ENCODE peak calls at places on chromosomes 5 and 9, in six cellular contexts. C is A549, L is transverse colon, T is tibial nerve, U is sigmoid colon, S is SK-N-SH. Y is an unnamed sample.

GRCh38 chr5:82314964-82315728 is 37.0 kb upstream of the RPS23 start:
- DNase-seq in C (no peak), L (no peak), T (no peak), U (no peak), S (no peak), Y (no peak)

GRCh38 chr5:79992891-79993290 is 1.8 kb upstream of the MTX3 start:
- DNase-seq in C (no peak), L (no peak), T (no peak), U (no peak), S (no peak), Y (no peak)

GRCh38 chr5:135376961-135377621 is 21.9 kb downstream of the MACROH2A1 start:
- DNase-seq in C (no peak), L (no peak), T (no peak), U (no peak), S (peak; percentile 68), Y (no peak)

GRCh38 chr5:170584446-170584845 is 80.6 kb downstream of the KCNIP1 start:
- DNase-seq in C (no peak), L (no peak), T (no peak), U (no peak), S (no peak), Y (no peak)

GRCh38 chr9:127930298-127931091 is at the start of gene PIP5KL1:
- DNase-seq in C (peak; percentile 95), L (peak; percentile 79), T (no peak), U (peak; percentile 88), S (peak; percentile 98), Y (peak; percentile 67)

GRCh38 chr5:175467983-175468698 is 10.2 kb upstream of the SFXN1 start:
- DNase-seq in C (no peak), L (no peak), T (no peak), U (no peak), S (no peak), Y (peak; percentile 83)

GRCh38 chr5:1278656-1279442 is 16.0 kb downstream of the TERT start:
- DNase-seq in C (no peak), L (no peak), T (no peak), U (no peak), S (no peak), Y (no peak)

GRCh38 chr5:94746731-94747124 is 128.3 kb downstream of the SLF1 start:
- DNase-seq in C (no peak), L (no peak), T (no peak), U (no peak), S (no peak), Y (no peak)

GRCh38 chr9:37036237-37037136 is 2.4 kb upstream of the PAX5 start:
- DNase-seq in C (no peak), L (peak; percentile 65), T (no peak), U (no peak), S (peak; percentile 72), Y (no peak)

GRCh38 chr9:36148652-36149051 is 12.1 kb downstream of the GLIPR2 start:
- DNase-seq in C (peak; percentile 91), L (peak; percentile 95), T (peak; percentile 98), U (peak; percentile 100), S (peak; percentile 94), Y (peak; percentile 63)

GRCh38 chr9:76371901-76372300 is 22.3 kb downstream of the RFK start:
- DNase-seq in C (no peak), L (no peak), T (no peak), U (no peak), S (no peak), Y (no peak)

GRCh38 chr9:109399258-109399767 is 78.5 kb upstream of the EPB41L4B start:
- DNase-seq in C (no peak), L (no peak), T (no peak), U (no peak), S (no peak), Y (no peak)

GRCh38 chr9:76374702-76375543 is 19.3 kb downstream of the RFK start:
- DNase-seq in C (peak; percentile 94), L (peak; percentile 92), T (peak; percentile 62), U (peak; percentile 92), S (no peak), Y (peak; percentile 85)

GRCh38 chr5:93677344-93678021 is 63.9 kb downstream of the POU5F2 start:
- DNase-seq in C (no peak), L (no peak), T (peak; percentile 21), U (no peak), S (peak; percentile 41), Y (peak; percentile 82)

GRCh38 chr5:68983959-68984358 is 109.9 kb upstream of the SLC30A5 start:
- DNase-seq in C (no peak), L (no peak), T (no peak), U (no peak), S (no peak), Y (no peak)

GRCh38 chr9:128470560-128470959 is 14.8 kb downstream of the ODF2 start:
- DNase-seq in C (no peak), L (no peak), T (peak; percentile 22), U (no peak), S (no peak), Y (no peak)

GRCh38 chr5:67290620-67291019 is 94.0 kb upstream of the CD180 start:
- DNase-seq in C (no peak), L (no peak), T (no peak), U (no peak), S (no peak), Y (no peak)

GRCh38 chr9:26292943-26293342 is 599.7 kb downstream of the CAAP1 start:
- DNase-seq in C (peak; percentile 12), L (no peak), T (no peak), U (no peak), S (peak; percentile 4), Y (no peak)

GRCh38 chr9:129310666-129311350 is 132.7 kb upstream of the IER5L start:
- DNase-seq in C (no peak), L (no peak), T (no peak), U (peak; percentile 29), S (no peak), Y (no peak)

GRCh38 chr9:87069690-87070089 is 122.4 kb upstream of the GAS1 start:
- DNase-seq in C (no peak), L (no peak), T (no peak), U (no peak), S (no peak), Y (no peak)

GRCh38 chr5:127590154-127590722 is 58.6 kb upstream of the CTXN3 start:
- DNase-seq in C (no peak), L (no peak), T (no peak), U (no peak), S (no peak), Y (no peak)

GRCh38 chr5:1294839-1295649 is at the start of gene TERT:
- DNase-seq in C (peak; percentile 48), L (peak; percentile 73), T (no peak), U (peak; percentile 53), S (peak; percentile 94), Y (no peak)

GRCh38 chr9:28770827-28771226 is 1197.5 kb upstream of the C9orf72 start:
- DNase-seq in C (no peak), L (no peak), T (no peak), U (no peak), S (peak; percentile 10), Y (no peak)

GRCh38 chr9:28770226-28770625 is 1196.9 kb upstream of the C9orf72 start:
- DNase-seq in C (no peak), L (no peak), T (no peak), U (no peak), S (no peak), Y (no peak)

GRCh38 chr9:28779240-28779639 is 1206.0 kb upstream of the C9orf72 start:
- DNase-seq in C (no peak), L (no peak), T (no peak), U (no peak), S (peak; percentile 20), Y (no peak)

GRCh38 chr9:28774433-28775029 is 1201.2 kb upstream of the C9orf72 start:
- DNase-seq in C (peak; percentile 7), L (no peak), T (no peak), U (no peak), S (peak; percentile 34), Y (peak; percentile 18)
- TF ChIP-seq EP300 in C (no peak), L (no peak), T (no peak), U (no peak), S (no peak), Y (no peak)

DNA sequence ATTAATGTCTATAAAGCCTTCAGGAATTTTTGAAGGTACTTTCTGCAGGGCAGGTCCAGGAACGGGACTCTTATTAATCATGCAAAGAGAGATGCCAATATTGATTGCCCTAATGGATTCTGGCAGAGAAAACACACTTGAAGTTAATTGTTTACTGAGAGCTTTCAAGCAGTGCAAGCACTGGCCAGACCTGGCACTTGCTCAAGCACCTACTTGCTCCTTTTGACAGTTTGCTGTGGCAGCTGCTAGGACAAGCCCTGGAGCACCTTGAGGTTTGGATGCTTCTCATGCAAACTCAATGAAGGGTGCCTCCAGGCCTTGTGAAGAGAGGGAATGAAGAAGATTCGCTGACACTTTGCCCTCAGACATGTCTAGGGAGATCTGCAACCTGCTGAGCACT is 88.7 kb upstream of the EQTN start:
- DNase-seq in C (no peak), L (no peak), T (no peak), U (no peak), S (no peak), Y (no peak)
- TF ChIP-seq EP300 in C (no peak), L (no peak), T (no peak), U (no peak), S (no peak), Y (no peak)

GRCh38 chr5:148408092-148408491 is 24.3 kb downstream of the FBXO38 start:
- DNase-seq in C (no peak), L (no peak), T (no peak), U (no peak), S (no peak), Y (no peak)
- TF ChIP-seq EP300 in C (no peak), L (no peak), T (no peak), U (no peak), S (no peak), Y (no peak)

DNA sequence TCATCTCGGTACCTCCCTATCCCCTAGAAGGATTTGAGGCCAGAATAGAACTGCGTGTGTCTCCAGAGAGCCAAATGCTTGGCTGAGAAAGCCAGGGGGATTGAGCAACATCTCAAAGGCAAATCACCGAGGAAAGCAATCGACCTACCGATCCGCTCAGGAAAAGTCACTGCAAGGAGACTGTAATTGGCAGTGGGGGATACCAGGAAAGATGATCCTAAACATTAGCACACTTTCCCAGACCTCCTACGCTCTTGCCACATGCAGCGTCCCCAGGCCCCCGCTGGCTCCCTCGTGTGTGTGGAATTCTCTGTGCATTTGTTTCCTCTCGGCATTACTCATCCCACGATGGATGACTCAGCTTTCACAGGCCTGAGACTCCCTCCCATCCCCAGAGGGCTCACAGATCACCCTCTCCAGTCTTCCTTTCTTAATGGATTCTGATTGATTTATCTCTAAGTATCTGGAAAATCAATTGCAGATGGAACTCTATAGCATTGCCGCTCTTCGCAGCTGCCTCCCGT is 82.2 kb upstream of the ICE1 start:
- DNase-seq in C (peak; percentile 87), L (peak; percentile 37), T (no peak), U (peak; percentile 84), S (peak; percentile 88), Y (peak; percentile 73)
- TF ChIP-seq EP300 in C (peak; percentile 84), L (no peak), T (peak; percentile 79), U (no peak), S (peak; percentile 78), Y (no peak)

Y was measured in HepG2.